ENCODE peak calls at places on chromosomes 3 and 15, in ten cellular contexts. M is amniotic epithelial cell; O is OCI-M1; J is astrocyte of the spinal cord; B is HFFc6; Z is RPMI8226; K is CD4-positive, alpha-beta T cell; H is T1000; I is stimulated activated CD4-positive, alpha-beta T cell treated with anti-CD3 and anti-CD28 coated beads, Interleukin-12 subunit alpha, Interleukin-12 subunit beta, amount 100 ng/mL, for 24 hours; R is anterior cingulate cortex. T is an unnamed sample.

GRCh38 chr15:40594429-40594836 is 384 bp downstream of the KNL1 start:
- DNase-seq in M (no peak), O (peak), J (peak), B (peak), Z (peak), K (no peak), H (peak), I (no peak), R (no peak), T (no peak)

GRCh38 chr15:30978328-30978727 is 13.1 kb downstream of the MTMR10 start:
- DNase-seq in M (no peak), O (peak), J (no peak), B (no peak), Z (no peak), K (no peak), H (no peak), I (no peak), R (no peak), T (no peak)

GRCh38 chr3:16239082-16239770 is 25.5 kb downstream of the DPH3 start:
- DNase-seq in M (no peak), O (no peak), J (no peak), B (no peak), Z (peak), K (no peak), H (no peak), I (no peak), R (peak), T (peak)

GRCh38 chr3:157527471-157527881 is 24.3 kb upstream of the VEPH1 start:
- DNase-seq in M (peak), O (no peak), J (peak), B (peak), Z (no peak), K (no peak), H (no peak), I (no peak), R (no peak), T (no peak)

GRCh38 chr15:35068861-35069260 is 16.2 kb downstream of the NANOGP8 start:
- DNase-seq in M (no peak), O (no peak), J (no peak), B (no peak), Z (no peak), K (no peak), H (no peak), I (no peak), R (no peak), T (no peak)

GRCh38 chr15:57375827-57376694 is at the start of gene CGNL1:
- DNase-seq in M (no peak), O (no peak), J (no peak), B (no peak), Z (peak), K (no peak), H (no peak), I (no peak), R (peak), T (no peak)

GRCh38 chr3:59992578-59992977 is 942.8 kb upstream of the CFAP20DC start:
- DNase-seq in M (no peak), O (no peak), J (no peak), B (no peak), Z (no peak), K (no peak), H (no peak), I (no peak), R (no peak), T (no peak)

GRCh38 chr3:123712077-123712860 is 127.4 kb upstream of the HACD2 start:
- DNase-seq in M (no peak), O (no peak), J (no peak), B (no peak), Z (no peak), K (no peak), H (no peak), I (no peak), R (no peak), T (no peak)

GRCh38 chr3:187979543-187979942 is 174.4 kb upstream of the LPP start:
- DNase-seq in M (no peak), O (no peak), J (no peak), B (no peak), Z (peak), K (peak), H (no peak), I (no peak), R (no peak), T (no peak)

GRCh38 chr3:45187597-45188210 is 38.4 kb downstream of the TMEM158 start:
- DNase-seq in M (peak), O (no peak), J (no peak), B (no peak), Z (peak), K (no peak), H (no peak), I (no peak), R (no peak), T (no peak)

GRCh38 chr15:92877000-92877399 is 23.1 kb upstream of the CHD2 start:
- DNase-seq in M (peak), O (no peak), J (no peak), B (no peak), Z (no peak), K (no peak), H (no peak), I (no peak), R (no peak), T (no peak)

GRCh38 chr3:122760457-122761271 is 33.0 kb downstream of the HSPBAP1 start:
- DNase-seq in M (peak), O (no peak), J (no peak), B (no peak), Z (no peak), K (no peak), H (no peak), I (no peak), R (no peak), T (no peak)

GRCh38 chr15:41558400-41559238 is at the start of gene TYRO3:
- DNase-seq in M (peak), O (peak), J (peak), B (peak), Z (peak), K (peak), H (peak), I (peak), R (peak), T (no peak)

GRCh38 chr3:13452490-13453335 is 27.4 kb upstream of the HDAC11 start:
- DNase-seq in M (peak), O (peak), J (peak), B (peak), Z (peak), K (peak), H (no peak), I (peak), R (peak), T (no peak)

GRCh38 chr15:78092111-78093041 is at the start of gene SH2D7:
- DNase-seq in M (no peak), O (no peak), J (no peak), B (no peak), Z (no peak), K (no peak), H (no peak), I (no peak), R (no peak), T (no peak)

GRCh38 chr15:90001683-90002427 is 731 bp downstream of the ZNF710 start:
- DNase-seq in M (peak), O (peak), J (peak), B (no peak), Z (peak), K (peak), H (peak), I (peak), R (no peak), T (no peak)

GRCh38 chr3:14907043-14907966 is 40.1 kb upstream of the NR2C2 start:
- DNase-seq in M (no peak), O (no peak), J (no peak), B (no peak), Z (peak), K (no peak), H (no peak), I (no peak), R (no peak), T (no peak)

GRCh38 chr3:151460774-151461450 is at the start of gene IGSF10:
- DNase-seq in M (no peak), O (no peak), J (no peak), B (no peak), Z (no peak), K (no peak), H (no peak), I (no peak), R (no peak), T (no peak)

GRCh38 chr3:97940034-97940433 is 32.2 kb downstream of the RIOX2 start:
- DNase-seq in M (no peak), O (peak), J (no peak), B (no peak), Z (no peak), K (no peak), H (no peak), I (no peak), R (no peak), T (no peak)

GRCh38 chr3:149625795-149626194 is 32.0 kb downstream of the WWTR1 start:
- DNase-seq in M (no peak), O (no peak), J (no peak), B (peak), Z (no peak), K (no peak), H (no peak), I (no peak), R (no peak), T (no peak)

GRCh38 chr3:33746412-33747116 is 28.5 kb upstream of the CLASP2 start:
- DNase-seq in M (no peak), O (peak), J (no peak), B (no peak), Z (peak), K (no peak), H (no peak), I (no peak), R (no peak), T (no peak)

GRCh38 chr3:183587337-183587736 is 31.8 kb upstream of the KLHL6 start:
- DNase-seq in M (no peak), O (no peak), J (no peak), B (no peak), Z (peak), K (no peak), H (no peak), I (no peak), R (no peak), T (no peak)

GRCh38 chr3:63029326-63029725 is 154.1 kb upstream of the CADPS start:
- DNase-seq in M (no peak), O (no peak), J (no peak), B (no peak), Z (no peak), K (no peak), H (no peak), I (no peak), R (no peak), T (no peak)

GRCh38 chr3:119304201-119304713 is 10.1 kb downstream of the ARHGAP31 start:
- DNase-seq in M (peak), O (no peak), J (peak), B (peak), Z (no peak), K (no peak), H (no peak), I (no peak), R (no peak), T (no peak)